ENCODE peak calls at places on chromosomes 5 and 9, in six cellular contexts. One of them, this sample, is unnamed.

GRCh38 chr5:10689391-10690081 is 71.5 kb downstream of the DAP start:
- DNase-seq in NCI-H1417 treated with DMSO at 0.1 percent for 48 hours: no peak
- DNase-seq in heart right ventricle: no peak
- DNase-seq in stimulated activated CD4-positive, alpha-beta T cell treated with anti-CD3 and anti-CD28 coated beads, Interleukin-1b, Interleukin-23, amount 100 ng/mL, for 4 hours: no peak
- DNase-seq in ovary: no peak
- DNase-seq in SK-N-MC: no peak
- DNase-seq in this sample: no peak

GRCh38 chr5:132237670-132238069 is 10.0 kb upstream of the P4HA2 start:
- DNase-seq in SK-N-MC: no peak
- DNase-seq in NCI-H1417 treated with DMSO at 0.1 percent for 48 hours: no peak
- DNase-seq in heart right ventricle: no peak
- DNase-seq in ovary: peak; percentile 1
- DNase-seq in stimulated activated CD4-positive, alpha-beta T cell treated with anti-CD3 and anti-CD28 coated beads, Interleukin-1b, Interleukin-23, amount 100 ng/mL, for 4 hours: no peak
- DNase-seq in this sample: no peak

GRCh38 chr5:109739741-109740140 is 50.0 kb downstream of the MAN2A1 start:
- DNase-seq in NCI-H1417 treated with DMSO at 0.1 percent for 48 hours: no peak
- DNase-seq in heart right ventricle: no peak
- DNase-seq in ovary: no peak
- DNase-seq in stimulated activated CD4-positive, alpha-beta T cell treated with anti-CD3 and anti-CD28 coated beads, Interleukin-1b, Interleukin-23, amount 100 ng/mL, for 4 hours: no peak
- DNase-seq in SK-N-MC: no peak
- DNase-seq in this sample: no peak

GRCh38 chr9:18799420-18799819 is 233.6 kb downstream of the SAXO1 start:
- DNase-seq in NCI-H1417 treated with DMSO at 0.1 percent for 48 hours: no peak
- DNase-seq in heart right ventricle: no peak
- DNase-seq in ovary: no peak
- DNase-seq in stimulated activated CD4-positive, alpha-beta T cell treated with anti-CD3 and anti-CD28 coated beads, Interleukin-1b, Interleukin-23, amount 100 ng/mL, for 4 hours: no peak
- DNase-seq in SK-N-MC: no peak
- DNase-seq in this sample: no peak

GRCh38 chr9:38208206-38208901 is 139.3 kb upstream of the SHB start:
- DNase-seq in stimulated activated CD4-positive, alpha-beta T cell treated with anti-CD3 and anti-CD28 coated beads, Interleukin-1b, Interleukin-23, amount 100 ng/mL, for 4 hours: no peak
- DNase-seq in ovary: no peak
- DNase-seq in SK-N-MC: no peak
- DNase-seq in heart right ventricle: no peak
- DNase-seq in NCI-H1417 treated with DMSO at 0.1 percent for 48 hours: no peak
- DNase-seq in this sample: no peak

GRCh38 chr9:11194249-11194648 is 581.4 kb upstream of the PTPRD start:
- DNase-seq in ovary: no peak
- DNase-seq in stimulated activated CD4-positive, alpha-beta T cell treated with anti-CD3 and anti-CD28 coated beads, Interleukin-1b, Interleukin-23, amount 100 ng/mL, for 4 hours: no peak
- DNase-seq in heart right ventricle: no peak
- DNase-seq in SK-N-MC: no peak
- DNase-seq in NCI-H1417 treated with DMSO at 0.1 percent for 48 hours: no peak
- DNase-seq in this sample: no peak

GRCh38 chr5:113232667-113233066 is 202.1 kb downstream of the TSSK1B start:
- DNase-seq in ovary: peak; percentile 44
- DNase-seq in NCI-H1417 treated with DMSO at 0.1 percent for 48 hours: no peak
- DNase-seq in stimulated activated CD4-positive, alpha-beta T cell treated with anti-CD3 and anti-CD28 coated beads, Interleukin-1b, Interleukin-23, amount 100 ng/mL, for 4 hours: no peak
- DNase-seq in SK-N-MC: no peak
- DNase-seq in heart right ventricle: peak; percentile 54
- DNase-seq in this sample: no peak

GRCh38 chr5:51821697-51822096 is 438.4 kb downstream of the ISL1 start:
- DNase-seq in NCI-H1417 treated with DMSO at 0.1 percent for 48 hours: no peak
- DNase-seq in ovary: no peak
- DNase-seq in heart right ventricle: no peak
- DNase-seq in SK-N-MC: no peak
- DNase-seq in stimulated activated CD4-positive, alpha-beta T cell treated with anti-CD3 and anti-CD28 coated beads, Interleukin-1b, Interleukin-23, amount 100 ng/mL, for 4 hours: no peak
- DNase-seq in this sample: no peak

GRCh38 chr9:114844766-114845165 is 38.9 kb upstream of the TNFSF15 start:
- DNase-seq in stimulated activated CD4-positive, alpha-beta T cell treated with anti-CD3 and anti-CD28 coated beads, Interleukin-1b, Interleukin-23, amount 100 ng/mL, for 4 hours: no peak
- DNase-seq in ovary: no peak
- DNase-seq in heart right ventricle: no peak
- DNase-seq in SK-N-MC: no peak
- DNase-seq in NCI-H1417 treated with DMSO at 0.1 percent for 48 hours: no peak
- DNase-seq in this sample: peak; percentile 7

GRCh38 chr5:109411627-109412026 is 1.9 kb upstream of the PJA2 start:
- DNase-seq in SK-N-MC: no peak
- DNase-seq in NCI-H1417 treated with DMSO at 0.1 percent for 48 hours: no peak
- DNase-seq in stimulated activated CD4-positive, alpha-beta T cell treated with anti-CD3 and anti-CD28 coated beads, Interleukin-1b, Interleukin-23, amount 100 ng/mL, for 4 hours: no peak
- DNase-seq in ovary: no peak
- DNase-seq in heart right ventricle: no peak
- DNase-seq in this sample: peak; percentile 20

GRCh38 chr5:151633892-151634291 is 42.8 kb upstream of the FAT2 start:
- DNase-seq in SK-N-MC: no peak
- DNase-seq in NCI-H1417 treated with DMSO at 0.1 percent for 48 hours: no peak
- DNase-seq in ovary: no peak
- DNase-seq in stimulated activated CD4-positive, alpha-beta T cell treated with anti-CD3 and anti-CD28 coated beads, Interleukin-1b, Interleukin-23, amount 100 ng/mL, for 4 hours: no peak
- DNase-seq in heart right ventricle: no peak
- DNase-seq in this sample: no peak

GRCh38 chr9:34338664-34339063 is 9.3 kb downstream of the NUDT2 start:
- DNase-seq in ovary: no peak
- DNase-seq in NCI-H1417 treated with DMSO at 0.1 percent for 48 hours: no peak
- DNase-seq in stimulated activated CD4-positive, alpha-beta T cell treated with anti-CD3 and anti-CD28 coated beads, Interleukin-1b, Interleukin-23, amount 100 ng/mL, for 4 hours: no peak
- DNase-seq in SK-N-MC: no peak
- DNase-seq in heart right ventricle: peak; percentile 29
- DNase-seq in this sample: no peak

GRCh38 chr5:137415231-137415681 is 83.9 kb downstream of the SPOCK1 start:
- DNase-seq in heart right ventricle: no peak
- DNase-seq in NCI-H1417 treated with DMSO at 0.1 percent for 48 hours: no peak
- DNase-seq in SK-N-MC: no peak
- DNase-seq in ovary: no peak
- DNase-seq in stimulated activated CD4-positive, alpha-beta T cell treated with anti-CD3 and anti-CD28 coated beads, Interleukin-1b, Interleukin-23, amount 100 ng/mL, for 4 hours: no peak
- DNase-seq in this sample: no peak

GRCh38 chr9:28378236-28378635 is 805.0 kb upstream of the C9orf72 start:
- DNase-seq in ovary: no peak
- DNase-seq in SK-N-MC: peak; percentile 98
- DNase-seq in stimulated activated CD4-positive, alpha-beta T cell treated with anti-CD3 and anti-CD28 coated beads, Interleukin-1b, Interleukin-23, amount 100 ng/mL, for 4 hours: no peak
- DNase-seq in NCI-H1417 treated with DMSO at 0.1 percent for 48 hours: no peak
- DNase-seq in heart right ventricle: no peak
- DNase-seq in this sample: no peak

GRCh38 chr9:128979111-128979510 is 31.6 kb downstream of the NUP188 start:
- DNase-seq in NCI-H1417 treated with DMSO at 0.1 percent for 48 hours: no peak
- DNase-seq in heart right ventricle: no peak
- DNase-seq in SK-N-MC: no peak
- DNase-seq in stimulated activated CD4-positive, alpha-beta T cell treated with anti-CD3 and anti-CD28 coated beads, Interleukin-1b, Interleukin-23, amount 100 ng/mL, for 4 hours: no peak
- DNase-seq in ovary: no peak
- DNase-seq in this sample: no peak

GRCh38 chr5:113122053-113122452 is 145.5 kb downstream of the DCP2 start:
- DNase-seq in ovary: no peak
- DNase-seq in SK-N-MC: no peak
- DNase-seq in stimulated activated CD4-positive, alpha-beta T cell treated with anti-CD3 and anti-CD28 coated beads, Interleukin-1b, Interleukin-23, amount 100 ng/mL, for 4 hours: no peak
- DNase-seq in heart right ventricle: no peak
- DNase-seq in NCI-H1417 treated with DMSO at 0.1 percent for 48 hours: no peak
- DNase-seq in this sample: no peak

GRCh38 chr9:112076814-112077213 is 98.3 kb downstream of the SUSD1 start:
- DNase-seq in stimulated activated CD4-positive, alpha-beta T cell treated with anti-CD3 and anti-CD28 coated beads, Interleukin-1b, Interleukin-23, amount 100 ng/mL, for 4 hours: no peak
- DNase-seq in NCI-H1417 treated with DMSO at 0.1 percent for 48 hours: no peak
- DNase-seq in SK-N-MC: no peak
- DNase-seq in ovary: no peak
- DNase-seq in heart right ventricle: no peak
- DNase-seq in this sample: no peak

GRCh38 chr9:89881431-89881830 is 276.6 kb downstream of the GADD45G start:
- DNase-seq in heart right ventricle: no peak
- DNase-seq in NCI-H1417 treated with DMSO at 0.1 percent for 48 hours: no peak
- DNase-seq in stimulated activated CD4-positive, alpha-beta T cell treated with anti-CD3 and anti-CD28 coated beads, Interleukin-1b, Interleukin-23, amount 100 ng/mL, for 4 hours: no peak
- DNase-seq in ovary: no peak
- DNase-seq in SK-N-MC: no peak
- DNase-seq in this sample: no peak

GRCh38 chr9:95570646-95571045 is 53.9 kb upstream of the PTCH1 start:
- DNase-seq in NCI-H1417 treated with DMSO at 0.1 percent for 48 hours: no peak
- DNase-seq in ovary: no peak
- DNase-seq in stimulated activated CD4-positive, alpha-beta T cell treated with anti-CD3 and anti-CD28 coated beads, Interleukin-1b, Interleukin-23, amount 100 ng/mL, for 4 hours: no peak
- DNase-seq in heart right ventricle: no peak
- DNase-seq in SK-N-MC: no peak
- DNase-seq in this sample: no peak

GRCh38 chr5:14547660-14548059 is 33.9 kb upstream of the OTULINL start:
- DNase-seq in SK-N-MC: no peak
- DNase-seq in ovary: no peak
- DNase-seq in NCI-H1417 treated with DMSO at 0.1 percent for 48 hours: no peak
- DNase-seq in stimulated activated CD4-positive, alpha-beta T cell treated with anti-CD3 and anti-CD28 coated beads, Interleukin-1b, Interleukin-23, amount 100 ng/mL, for 4 hours: no peak
- DNase-seq in heart right ventricle: no peak
- DNase-seq in this sample: no peak

GRCh38 chr5:76983468-76983867 is 30.6 kb downstream of the CRHBP start:
- DNase-seq in stimulated activated CD4-positive, alpha-beta T cell treated with anti-CD3 and anti-CD28 coated beads, Interleukin-1b, Interleukin-23, amount 100 ng/mL, for 4 hours: no peak
- DNase-seq in SK-N-MC: no peak
- DNase-seq in ovary: no peak
- DNase-seq in heart right ventricle: peak; percentile 16
- DNase-seq in NCI-H1417 treated with DMSO at 0.1 percent for 48 hours: no peak
- DNase-seq in this sample: no peak

GRCh38 chr5:175321927-175322532 is 122.0 kb downstream of the DRD1 start:
- DNase-seq in ovary: no peak
- DNase-seq in stimulated activated CD4-positive, alpha-beta T cell treated with anti-CD3 and anti-CD28 coated beads, Interleukin-1b, Interleukin-23, amount 100 ng/mL, for 4 hours: no peak
- DNase-seq in SK-N-MC: no peak
- DNase-seq in heart right ventricle: peak; percentile 7
- DNase-seq in NCI-H1417 treated with DMSO at 0.1 percent for 48 hours: no peak
- DNase-seq in this sample: no peak

GRCh38 chr9:11457809-11458785 is 845.3 kb upstream of the PTPRD start:
- DNase-seq in SK-N-MC: peak; percentile 35
- DNase-seq in NCI-H1417 treated with DMSO at 0.1 percent for 48 hours: no peak
- DNase-seq in ovary: no peak
- DNase-seq in heart right ventricle: no peak
- DNase-seq in stimulated activated CD4-positive, alpha-beta T cell treated with anti-CD3 and anti-CD28 coated beads, Interleukin-1b, Interleukin-23, amount 100 ng/mL, for 4 hours: no peak
- DNase-seq in this sample: no peak

GRCh38 chr9:129665008-129665771 is at the start of gene PRRX2:
- DNase-seq in SK-N-MC: no peak
- DNase-seq in stimulated activated CD4-positive, alpha-beta T cell treated with anti-CD3 and anti-CD28 coated beads, Interleukin-1b, Interleukin-23, amount 100 ng/mL, for 4 hours: peak; percentile 23
- DNase-seq in NCI-H1417 treated with DMSO at 0.1 percent for 48 hours: no peak
- DNase-seq in ovary: no peak
- DNase-seq in heart right ventricle: no peak
- DNase-seq in this sample: no peak

GRCh38 chr9:127611796-127612790 is at the start of gene STXBP1:
- DNase-seq in stimulated activated CD4-positive, alpha-beta T cell treated with anti-CD3 and anti-CD28 coated beads, Interleukin-1b, Interleukin-23, amount 100 ng/mL, for 4 hours: peak; percentile 79
- DNase-seq in NCI-H1417 treated with DMSO at 0.1 percent for 48 hours: peak; percentile 47
- DNase-seq in heart right ventricle: peak; percentile 88
- DNase-seq in SK-N-MC: no peak
- DNase-seq in ovary: peak; percentile 90
- DNase-seq in this sample: peak; percentile 82

GRCh38 chr5:139188558-139189270 is 9.5 kb downstream of the SIL1 start:
- DNase-seq in SK-N-MC: no peak
- DNase-seq in ovary: no peak
- DNase-seq in NCI-H1417 treated with DMSO at 0.1 percent for 48 hours: no peak
- DNase-seq in stimulated activated CD4-positive, alpha-beta T cell treated with anti-CD3 and anti-CD28 coated beads, Interleukin-1b, Interleukin-23, amount 100 ng/mL, for 4 hours: no peak
- DNase-seq in heart right ventricle: no peak
- DNase-seq in this sample: no peak

GRCh38 chr5:10556331-10556807 is 7.5 kb upstream of the ANKRD33B start:
- DNase-seq in ovary: no peak
- DNase-seq in heart right ventricle: no peak
- DNase-seq in stimulated activated CD4-positive, alpha-beta T cell treated with anti-CD3 and anti-CD28 coated beads, Interleukin-1b, Interleukin-23, amount 100 ng/mL, for 4 hours: no peak
- DNase-seq in SK-N-MC: no peak
- DNase-seq in NCI-H1417 treated with DMSO at 0.1 percent for 48 hours: no peak
- DNase-seq in this sample: no peak

GRCh38 chr9:2138646-2139045 is 123.5 kb downstream of the SMARCA2 start:
- DNase-seq in stimulated activated CD4-positive, alpha-beta T cell treated with anti-CD3 and anti-CD28 coated beads, Interleukin-1b, Interleukin-23, amount 100 ng/mL, for 4 hours: no peak
- DNase-seq in heart right ventricle: no peak
- DNase-seq in ovary: no peak
- DNase-seq in SK-N-MC: no peak
- DNase-seq in NCI-H1417 treated with DMSO at 0.1 percent for 48 hours: no peak
- DNase-seq in this sample: no peak

GRCh38 chr9:14165376-14166035 is 148.4 kb downstream of the NFIB start:
- DNase-seq in NCI-H1417 treated with DMSO at 0.1 percent for 48 hours: no peak
- DNase-seq in SK-N-MC: no peak
- DNase-seq in heart right ventricle: no peak
- DNase-seq in stimulated activated CD4-positive, alpha-beta T cell treated with anti-CD3 and anti-CD28 coated beads, Interleukin-1b, Interleukin-23, amount 100 ng/mL, for 4 hours: no peak
- DNase-seq in ovary: no peak
- DNase-seq in this sample: no peak

GRCh38 chr5:78568212-78568611 is 80.4 kb downstream of the LHFPL2 start:
- DNase-seq in ovary: no peak
- DNase-seq in heart right ventricle: no peak
- DNase-seq in NCI-H1417 treated with DMSO at 0.1 percent for 48 hours: no peak
- DNase-seq in SK-N-MC: no peak
- DNase-seq in stimulated activated CD4-positive, alpha-beta T cell treated with anti-CD3 and anti-CD28 coated beads, Interleukin-1b, Interleukin-23, amount 100 ng/mL, for 4 hours: no peak
- DNase-seq in this sample: no peak

GRCh38 chr9:136373300-136374182 is at the start of gene CARD9:
- DNase-seq in stimulated activated CD4-positive, alpha-beta T cell treated with anti-CD3 and anti-CD28 coated beads, Interleukin-1b, Interleukin-23, amount 100 ng/mL, for 4 hours: no peak
- DNase-seq in NCI-H1417 treated with DMSO at 0.1 percent for 48 hours: no peak
- DNase-seq in ovary: no peak
- DNase-seq in heart right ventricle: no peak
- DNase-seq in SK-N-MC: no peak
- DNase-seq in this sample: no peak

GRCh38 chr5:77218263-77218662 is 7.8 kb downstream of the PDE8B start:
- DNase-seq in SK-N-MC: no peak
- DNase-seq in NCI-H1417 treated with DMSO at 0.1 percent for 48 hours: no peak
- DNase-seq in ovary: no peak
- DNase-seq in stimulated activated CD4-positive, alpha-beta T cell treated with anti-CD3 and anti-CD28 coated beads, Interleukin-1b, Interleukin-23, amount 100 ng/mL, for 4 hours: no peak
- DNase-seq in heart right ventricle: no peak
- DNase-seq in this sample: no peak

This sample was measured in central memory CD4-positive, alpha-beta T cell.